ENCODE peak calls at places on chromosome 10, in seven cellular contexts. M is DMS153; T is cardiac muscle cell; I is HL-60; D is stimulated activated naive CD8-positive, alpha-beta T cell treated with anti-CD3 and anti-CD28 coated beads, Interleukin-15, amount 100 ng/mL, for 72 hours; J is dermis microvascular lymphatic vessel endothelial cell; S is NCI-H1105. G is an unnamed sample.

GRCh38 chr10:30502266-30503058 is 68.5 kb downstream of the MAP3K8 start:
- DNase-seq in S (no peak), J (no peak), D (peak), M (no peak), I (peak), T (peak), G (no peak)

GRCh38 chr10:100653238-100653956 is 92.0 kb upstream of the PAX2 start:
- DNase-seq in J (no peak), S (no peak), M (no peak), D (no peak), T (no peak), I (no peak), G (no peak)

GRCh38 chr10:132223156-132223590 is 36.4 kb downstream of the DPYSL4 start:
- DNase-seq in I (peak), S (no peak), M (peak), J (peak), T (peak), D (peak), G (no peak)

GRCh38 chr10:72030762-72031543 is 57.4 kb downstream of the SPOCK2 start:
- DNase-seq in I (no peak), D (no peak), J (no peak), S (no peak), T (peak), M (no peak), G (no peak)

GRCh38 chr10:78770167-78771090 is 298.3 kb upstream of the ZMIZ1 start:
- DNase-seq in S (no peak), I (no peak), M (no peak), T (no peak), D (no peak), J (no peak), G (no peak)

GRCh38 chr10:83723080-83723479 is 416.2 kb upstream of the GHITM start:
- DNase-seq in J (peak), T (no peak), I (no peak), S (no peak), M (no peak), D (no peak), G (no peak)

GRCh38 chr10:79346388-79347225 is 662 bp upstream of the PPIF start:
- DNase-seq in I (no peak), S (no peak), M (no peak), J (no peak), D (no peak), T (no peak), G (no peak)

GRCh38 chr10:116324951-116325635 is 845 bp downstream of the CCDC172 start:
- DNase-seq in J (no peak), I (no peak), D (no peak), S (no peak), M (no peak), T (no peak), G (no peak)

GRCh38 chr10:131653550-131654470 is 247.0 kb upstream of the PPP2R2D start:
- DNase-seq in T (no peak), I (no peak), M (no peak), D (no peak), J (no peak), S (no peak), G (no peak)

GRCh38 chr10:100888957-100889356 is 23.8 kb upstream of the SLF2 start:
- DNase-seq in D (no peak), S (no peak), I (no peak), J (peak), M (no peak), T (no peak), G (no peak)

GRCh38 chr10:81873231-81873931 is 1.6 kb upstream of the NRG3 start:
- DNase-seq in D (no peak), I (no peak), M (no peak), T (no peak), S (no peak), J (no peak), G (no peak)

GRCh38 chr10:129786216-129786615 is 177.9 kb downstream of the EBF3 start:
- DNase-seq in S (no peak), I (no peak), T (no peak), D (no peak), M (no peak), J (no peak), G (no peak)

GRCh38 chr10:132540456-132540855 is 2.9 kb downstream of the INPP5A start:
- DNase-seq in T (peak), M (no peak), S (no peak), I (no peak), J (no peak), D (no peak), G (no peak)

GRCh38 chr10:89643431-89643811 is 1.6 kb downstream of the PANK1 start:
- DNase-seq in S (no peak), I (no peak), D (no peak), J (no peak), T (no peak), M (no peak), G (no peak)

GRCh38 chr10:4266387-4267083 is 481.5 kb upstream of the KLF6 start:
- DNase-seq in J (peak), M (no peak), S (no peak), T (peak), I (no peak), D (no peak), G (no peak)

GRCh38 chr10:57696641-57697040 is 571.1 kb downstream of the IPMK start:
- DNase-seq in T (peak), S (no peak), M (no peak), D (no peak), I (no peak), J (no peak), G (no peak)

GRCh38 chr10:6669269-6669859 is 89.3 kb upstream of the PRKCQ start:
- DNase-seq in D (no peak), S (no peak), I (no peak), T (peak), J (peak), M (peak), G (no peak)

G was measured in SIG-M5.